ENCODE peak calls at places on chromosomes 12 and 14, in six cellular contexts. X is EL, T is T47D, N is H54, I is NCI-H510A treated with DMSO at 0.1 percent for 48 hours, C is left ventricle myocardium inferior. G is an unnamed sample.

GRCh38 chr14:22819191-22819988 is 4.2 kb upstream of the SLC7A7 start:
- DNase-seq in X (peak; percentile 38), T (no peak), N (no peak), I (no peak), C (peak; percentile 55), G (no peak)

GRCh38 chr14:64682173-64682710 is 22.0 kb upstream of the PLEKHG3 start:
- DNase-seq in X (peak; percentile 51), T (no peak), N (no peak), I (no peak), C (peak; percentile 64), G (peak; percentile 64)

GRCh38 chr14:61475316-61475715 is 153.9 kb downstream of the PRKCH start:
- DNase-seq in X (peak; percentile 70), T (peak; percentile 77), N (no peak), I (peak; percentile 65), C (no peak), G (no peak)

GRCh38 chr12:5648692-5649338 is 216.9 kb downstream of the NTF3 start:
- DNase-seq in X (peak; percentile 51), T (peak; percentile 17), N (no peak), I (no peak), C (no peak), G (no peak)

GRCh38 chr12:28130625-28131598 is 59.3 kb upstream of the CCDC91 start:
- DNase-seq in X (peak; percentile 98), T (no peak), N (peak; percentile 25), I (no peak), C (peak; percentile 17), G (peak; percentile 53)

GRCh38 chr12:121441555-121441954 is 41.6 kb downstream of the RNF34 start:
- DNase-seq in X (no peak), T (peak; percentile 67), N (no peak), I (no peak), C (no peak), G (no peak)

GRCh38 chr12:59087077-59087673 is 166.9 kb upstream of the LRIG3 start:
- DNase-seq in X (peak; percentile 8), T (no peak), N (no peak), I (no peak), C (no peak), G (no peak)

GRCh38 chr12:1022032-1022970 is 31.3 kb downstream of the ERC1 start:
- DNase-seq in X (no peak), T (peak; percentile 35), N (no peak), I (no peak), C (no peak), G (no peak)

GRCh38 chr12:124542021-124542941 is 25.1 kb downstream of the NCOR2 start:
- DNase-seq in X (no peak), T (no peak), N (no peak), I (peak; percentile 21), C (no peak), G (no peak)

GRCh38 chr12:7108928-7109920 is at the start of gene C1RL:
- DNase-seq in X (peak; percentile 82), T (peak; percentile 68), N (peak; percentile 75), I (peak; percentile 41), C (peak; percentile 91), G (peak; percentile 82)

GRCh38 chr12:108729612-108730336 is 1.5 kb downstream of the CORO1C start:
- DNase-seq in X (peak; percentile 55), T (no peak), N (peak; percentile 37), I (peak; percentile 42), C (no peak), G (no peak)

GRCh38 chr12:80045594-80045993 is 53.7 kb upstream of the OTOGL start:
- DNase-seq in X (peak; percentile 81), T (no peak), N (no peak), I (no peak), C (no peak), G (no peak)

GRCh38 chr14:28542040-28542439 is 224.5 kb upstream of the FOXG1 start:
- DNase-seq in X (no peak), T (no peak), N (no peak), I (no peak), C (no peak), G (no peak)

GRCh38 chr12:46675736-46676135 is 150.1 kb downstream of the SLC38A4 start:
- DNase-seq in X (peak; percentile 58), T (peak; percentile 69), N (no peak), I (peak; percentile 16), C (no peak), G (no peak)

GRCh38 chr14:42222924-42223471 is 616.3 kb downstream of the LRFN5 start:
- DNase-seq in X (peak; percentile 5), T (peak; percentile 48), N (no peak), I (peak; percentile 94), C (no peak), G (no peak)

GRCh38 chr12:47616440-47616839 is 89.4 kb downstream of the RPAP3 start:
- DNase-seq in X (no peak), T (no peak), N (no peak), I (no peak), C (no peak), G (no peak)

GRCh38 chr12:49983892-49984291 is 11.1 kb downstream of the AQP6 start:
- DNase-seq in X (peak; percentile 92), T (no peak), N (no peak), I (no peak), C (no peak), G (no peak)

GRCh38 chr12:55996201-55996714 is 818 bp upstream of the SUOX start:
- DNase-seq in X (peak; percentile 65), T (peak; percentile 84), N (peak; percentile 27), I (peak; percentile 76), C (no peak), G (peak; percentile 25)

GRCh38 chr12:71581206-71581605 is 82.4 kb downstream of the ZFC3H1 start:
- DNase-seq in X (no peak), T (no peak), N (no peak), I (no peak), C (no peak), G (no peak)

GRCh38 chr14:75711796-75712211 is 50.8 kb downstream of the TTLL5 start:
- DNase-seq in X (peak; percentile 83), T (peak; percentile 98), N (peak; percentile 50), I (no peak), C (peak; percentile 58), G (peak; percentile 11)

GRCh38 chr12:18165422-18165871 is 75.5 kb upstream of the RERGL start:
- DNase-seq in X (peak; percentile 57), T (peak; percentile 23), N (peak; percentile 3), I (peak; percentile 77), C (no peak), G (no peak)